ENCODE peak calls at places on chromosomes 4 and X, in five cellular contexts. One of them, this sample, is unnamed.

GRCh38 chr4:16588651-16589050 is 309.8 kb downstream of the LDB2 start:
- DNase-seq in lung: no peak
- DNase-seq in ACHN: no peak
- DNase-seq in erythroblast: no peak
- DNase-seq in AG20443: no peak
- DNase-seq in this sample: no peak

GRCh38 chrX:104665691-104666090 is 99.7 kb downstream of the IL1RAPL2 start:
- DNase-seq in lung: no peak
- DNase-seq in ACHN: no peak
- DNase-seq in erythroblast: no peak
- DNase-seq in AG20443: no peak
- DNase-seq in this sample: no peak

GRCh38 chrX:118595501-118596042 is 100.0 kb downstream of the DOCK11 start:
- DNase-seq in lung: no peak
- DNase-seq in ACHN: no peak
- DNase-seq in erythroblast: no peak
- DNase-seq in AG20443: no peak
- DNase-seq in this sample: no peak

GRCh38 chrX:40878821-40879571 is 143.7 kb upstream of the MED14 start:
- DNase-seq in lung: no peak
- DNase-seq in ACHN: no peak
- DNase-seq in erythroblast: no peak
- DNase-seq in AG20443: no peak
- DNase-seq in this sample: no peak

GRCh38 chr4:88969271-88969670 is 87.7 kb downstream of the FAM13A start:
- DNase-seq in lung: no peak
- DNase-seq in ACHN: no peak
- DNase-seq in erythroblast: no peak
- DNase-seq in AG20443: no peak
- DNase-seq in this sample: no peak

GRCh38 chrX:129599499-129599898 is 55.3 kb downstream of the APLN start:
- DNase-seq in lung: no peak
- DNase-seq in ACHN: no peak
- DNase-seq in erythroblast: no peak
- DNase-seq in AG20443: no peak
- DNase-seq in this sample: no peak

GRCh38 chr4:6532102-6532501 is 42.9 kb upstream of the MAN2B2 start:
- DNase-seq in lung: no peak
- DNase-seq in ACHN: no peak
- DNase-seq in erythroblast: no peak
- DNase-seq in AG20443: no peak
- DNase-seq in this sample: no peak

GRCh38 chr4:28082686-28083390 is 1222.2 kb downstream of the STIM2 start:
- DNase-seq in lung: no peak
- DNase-seq in ACHN: no peak
- DNase-seq in erythroblast: no peak
- DNase-seq in AG20443: no peak
- DNase-seq in this sample: no peak

GRCh38 chr4:112702892-112703291 is 65.9 kb downstream of the LARP7 start:
- DNase-seq in lung: no peak
- DNase-seq in ACHN: no peak
- DNase-seq in erythroblast: no peak
- DNase-seq in AG20443: peak; percentile 22
- DNase-seq in this sample: no peak

GRCh38 chr4:16694491-16695276 is 203.8 kb downstream of the LDB2 start:
- DNase-seq in lung: no peak
- DNase-seq in ACHN: no peak
- DNase-seq in erythroblast: no peak
- DNase-seq in AG20443: no peak
- DNase-seq in this sample: no peak

GRCh38 chr4:98939892-98940298 is 11.0 kb upstream of the EIF4E start:
- DNase-seq in lung: no peak
- DNase-seq in ACHN: peak; percentile 61
- DNase-seq in erythroblast: peak; percentile 72
- DNase-seq in AG20443: peak; percentile 65
- DNase-seq in this sample: no peak

GRCh38 chrX:118520206-118520857 is 24.7 kb downstream of the DOCK11 start:
- DNase-seq in lung: no peak
- DNase-seq in ACHN: no peak
- DNase-seq in erythroblast: no peak
- DNase-seq in AG20443: peak; percentile 33
- DNase-seq in this sample: peak; percentile 45

GRCh38 chrX:133005038-133005437 is 46.6 kb upstream of the HS6ST2 start:
- DNase-seq in lung: no peak
- DNase-seq in ACHN: peak; percentile 1
- DNase-seq in erythroblast: peak; percentile 5
- DNase-seq in AG20443: peak; percentile 17
- DNase-seq in this sample: no peak